ENCODE peak calls at places on chromosomes 3 and 15, in eight cellular contexts. L is glutamatergic neuron; F is activated gamma-delta T cell treated with Interleukin-2 at 50 U/mL for 16 hours; T is astrocyte of the spinal cord; N is effector CD4-positive, alpha-beta T cell; I is cardiac muscle cell; S is SHP77; V is NCI-H69. E is an unnamed sample.

GRCh38 chr15:84594617-84595290 is 6.1 kb upstream of the ZSCAN2 start:
- DNase-seq in V (no peak), L (no peak), I (no peak), S (no peak), T (no peak), N (no peak), F (no peak), E (no peak)

GRCh38 chr3:48186993-48187578 is 1.1 kb downstream of the CDC25A start:
- DNase-seq in S (no peak), L (no peak), T (peak), N (no peak), F (no peak), I (peak), V (no peak), E (no peak)

GRCh38 chr3:41195970-41196369 is 3.3 kb upstream of the CTNNB1 start:
- DNase-seq in T (no peak), N (no peak), I (no peak), S (no peak), V (peak), F (no peak), L (no peak), E (no peak)

GRCh38 chr3:177551431-177551836 is 354.2 kb upstream of the TBL1XR1 start:
- DNase-seq in T (no peak), I (no peak), N (no peak), L (no peak), F (peak), V (peak), S (no peak), E (no peak)

GRCh38 chr3:132317229-132317948 is at the start of gene ACP3:
- DNase-seq in F (no peak), T (peak), N (no peak), V (no peak), L (no peak), I (peak), S (no peak), E (no peak)

GRCh38 chr3:19065027-19065426 is 83.3 kb upstream of the KCNH8 start:
- DNase-seq in V (peak), I (peak), S (no peak), N (no peak), F (no peak), L (no peak), T (no peak), E (peak)

GRCh38 chr15:60508442-60508841 is 29.5 kb upstream of the ICE2 start:
- DNase-seq in V (no peak), F (no peak), I (no peak), T (no peak), L (no peak), N (no peak), S (no peak), E (no peak)

GRCh38 chr3:196603683-196604082 is 35.2 kb downstream of the FBXO45 start:
- DNase-seq in S (no peak), F (no peak), L (no peak), I (no peak), T (no peak), V (peak), N (no peak), E (no peak)

GRCh38 chr3:34889641-34890040 is 749.7 kb upstream of the ARPP21 start:
- DNase-seq in F (no peak), V (no peak), I (no peak), N (no peak), L (no peak), T (no peak), S (no peak), E (no peak)

GRCh38 chr3:55000546-55000945 is 72.7 kb upstream of the LRTM1 start:
- DNase-seq in L (peak), T (peak), N (no peak), F (no peak), S (peak), V (peak), I (peak), E (no peak)